ENCODE peak calls at places on chromosomes 16 and 17, in four cellular contexts. B, W, H and E are unnamed samples.

GRCh38 chr16:79843631-79844043 is 243.1 kb upstream of the MAF start:
- DNase-seq in H (no peak), B (no peak), W (no peak), E (peak; percentile 6)

GRCh38 chr16:20944861-20945390 is 44.4 kb downstream of the LYRM1 start:
- DNase-seq in H (peak; percentile 83), W (peak; percentile 38), B (peak; percentile 16), E (peak; percentile 7)

GRCh38 chr16:57406881-57407280 is 2.3 kb downstream of the CCL17 start:
- DNase-seq in W (no peak), H (no peak), B (no peak), E (no peak)

GRCh38 chr17:77476920-77477805 is 336.4 kb downstream of the SEC14L1 start:
- DNase-seq in B (peak; percentile 98), W (peak; percentile 98), H (peak; percentile 59), E (peak; percentile 97)

GRCh38 chr17:57045868-57046671 is 39.0 kb upstream of the AKAP1 start:
- DNase-seq in H (no peak), W (no peak), B (no peak), E (no peak)

GRCh38 chr16:87086575-87086974 is 230.6 kb downstream of the C16orf95 start:
- DNase-seq in W (no peak), H (peak; percentile 82), B (peak; percentile 54), E (no peak)

GRCh38 chr17:1122681-1123396 is 56.9 kb downstream of the ABR start:
- DNase-seq in B (peak; percentile 58), H (peak; percentile 71), W (peak; percentile 60), E (peak; percentile 83)

GRCh38 chr16:51041546-51041945 is 109.5 kb downstream of the SALL1 start:
- DNase-seq in B (no peak), W (no peak), H (no peak), E (no peak)

GRCh38 chr16:6018848-6019489 is 921.4 kb upstream of the EEF2KMT start:
- DNase-seq in W (no peak), B (no peak), H (peak; percentile 14), E (no peak)

GRCh38 chr16:49932943-49933342 is 77.0 kb upstream of the ZNF423 start:
- DNase-seq in B (peak; percentile 11), H (peak; percentile 10), W (no peak), E (peak; percentile 94)

GRCh38 chr17:5555254-5555653 is 29.1 kb downstream of the NLRP1 start:
- DNase-seq in W (peak; percentile 46), H (no peak), B (peak; percentile 83), E (no peak)

GRCh38 chr17:67528751-67529436 is 151.8 kb downstream of the PITPNC1 start:
- DNase-seq in W (peak; percentile 98), H (peak; percentile 86), B (peak; percentile 93), E (peak; percentile 83)

GRCh38 chr16:47815655-47816054 is 340.1 kb downstream of the ABCC12 start:
- DNase-seq in B (no peak), H (no peak), W (peak; percentile 22), E (no peak)

GRCh38 chr17:21302711-21303425 is 18.4 kb downstream of the MAP2K3 start:
- DNase-seq in W (no peak), H (no peak), B (no peak), E (no peak)

GRCh38 chr17:42525221-42525620 is 10.8 kb upstream of the NAGLU start:
- DNase-seq in W (peak; percentile 45), H (no peak), B (peak; percentile 89), E (no peak)

GRCh38 chr17:11814655-11815262 is 182.5 kb downstream of the ZNF18 start:
- DNase-seq in W (no peak), H (no peak), B (no peak), E (no peak)

GRCh38 chr16:1916654-1916990 is 1.6 kb downstream of the HS3ST6 start:
- DNase-seq in B (no peak), H (peak; percentile 52), W (no peak), E (no peak)

GRCh38 chr17:4665027-4665426 is 23.5 kb upstream of the ALOX15 start:
- DNase-seq in H (no peak), B (no peak), W (no peak), E (no peak)

GRCh38 chr17:78471635-78472034 is 93.2 kb downstream of the PGS1 start:
- DNase-seq in B (no peak), W (no peak), H (no peak), E (no peak)

GRCh38 chr17:55418369-55419268 is 3.0 kb downstream of the MMD start:
- DNase-seq in H (no peak), B (no peak), W (no peak), E (no peak)

GRCh38 chr17:4319221-4319620 is 47.3 kb downstream of the UBE2G1 start:
- DNase-seq in H (no peak), B (no peak), W (no peak), E (peak; percentile 22)

GRCh38 chr16:86865866-86866675 is 287.7 kb downstream of the FOXL1 start:
- DNase-seq in B (peak; percentile 44), W (peak; percentile 29), H (no peak), E (no peak)

GRCh38 chr17:50946891-50947843 is 81.0 kb upstream of the TOB1 start:
- DNase-seq in B (no peak), H (no peak), W (no peak), E (no peak)

GRCh38 chr17:50949128-50950001 is 83.2 kb upstream of the TOB1 start:
- DNase-seq in H (no peak), B (no peak), W (no peak), E (no peak)

GRCh38 chr17:50947844-50948514 is 81.8 kb upstream of the TOB1 start:
- DNase-seq in W (no peak), H (no peak), B (no peak), E (no peak)

GRCh38 chr17:50950002-50950877 is 84.1 kb upstream of the TOB1 start:
- DNase-seq in W (peak; percentile 94), B (peak; percentile 84), H (peak; percentile 76), E (peak; percentile 21)

GRCh38 chr17:50948711-50949110 is 82.6 kb upstream of the TOB1 start:
- DNase-seq in B (no peak), W (no peak), H (no peak), E (no peak)
- H3K4me1 ChIP-seq in B (peaks cover 28% of the 10 kb centered on the region), W (peaks cover 62% of the 10 kb centered on the region), H (peaks cover under 1% of the 10 kb centered on the region), E (peaks cover 24% of the 10 kb centered on the region)

GRCh38 chr16:24149102-24149501 is 107.0 kb upstream of the CACNG3 start:
- DNase-seq in W (no peak), B (no peak), H (no peak), E (no peak)
- H2BK5ac ChIP-seq in W (no peak overlapping the region), B (no peak overlapping the region), H (no peak overlapping the region), E (no peak overlapping the region)

GRCh38 chr17:63819585-63820537 is 7.4 kb upstream of the PSMC5 start:
- DNase-seq in W (no peak), B (no peak), H (no peak), E (no peak)

GRCh38 chr17:63820963-63821561 is 6.2 kb upstream of the PSMC5 start:
- DNase-seq in H (no peak), W (no peak), B (no peak), E (no peak)

GRCh38 chr17:63823659-63824331 is 3.4 kb upstream of the PSMC5 start:
- DNase-seq in W (no peak), H (no peak), B (no peak), E (no peak)

GRCh38 chr17:63822537-63822936 is 4.7 kb upstream of the PSMC5 start:
- DNase-seq in W (no peak), H (no peak), B (no peak), E (no peak)

GRCh38 chr17:63821809-63822208 is 5.4 kb upstream of the PSMC5 start:
- DNase-seq in B (no peak), W (no peak), H (no peak), E (no peak)
- H3K23ac ChIP-seq in B (no peak overlapping the region), W (no peak overlapping the region), H (no peak overlapping the region), E (no peak overlapping the region)

GRCh38 chr16:30521476-30521872 is 4.9 kb downstream of the ZNF768 start:
- DNase-seq in B (no peak), H (no peak), W (no peak), E (no peak)
- H3K4me1 ChIP-seq in B (no peaks in the 10 kb centered on the region), H (peaks cover 2% of the 10 kb centered on the region), W (peaks cover 25% of the 10 kb centered on the region), E (no peaks in the 10 kb centered on the region)

DNA sequence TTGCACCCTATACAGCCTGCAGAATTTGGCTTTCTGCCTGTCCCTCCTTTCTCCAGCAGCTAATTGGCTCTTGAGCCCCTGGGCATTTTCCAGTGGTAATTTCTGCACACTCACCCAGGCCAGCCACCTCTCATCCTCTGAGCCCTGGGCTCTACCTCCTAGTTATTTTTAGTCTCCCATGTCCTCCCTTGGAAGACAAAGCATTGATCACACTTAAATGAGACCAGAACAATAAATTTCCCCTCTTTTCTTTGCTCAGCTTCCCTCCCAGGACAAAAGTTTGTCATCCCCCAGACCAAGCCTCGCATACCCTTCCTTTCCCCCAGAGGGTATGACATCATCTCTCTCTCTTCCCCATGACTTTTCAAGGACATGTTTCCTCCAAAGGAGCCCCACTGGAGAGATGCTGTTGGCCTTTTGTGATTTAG is 38.1 kb downstream of the C17orf75 start:
- DNase-seq in H (peak; percentile 51), W (no peak), B (no peak), E (no peak)
- H2BK5ac ChIP-seq in H (no peak overlapping the region), W (no peak overlapping the region), B (no peak overlapping the region), E (no peak overlapping the region)

DNA sequence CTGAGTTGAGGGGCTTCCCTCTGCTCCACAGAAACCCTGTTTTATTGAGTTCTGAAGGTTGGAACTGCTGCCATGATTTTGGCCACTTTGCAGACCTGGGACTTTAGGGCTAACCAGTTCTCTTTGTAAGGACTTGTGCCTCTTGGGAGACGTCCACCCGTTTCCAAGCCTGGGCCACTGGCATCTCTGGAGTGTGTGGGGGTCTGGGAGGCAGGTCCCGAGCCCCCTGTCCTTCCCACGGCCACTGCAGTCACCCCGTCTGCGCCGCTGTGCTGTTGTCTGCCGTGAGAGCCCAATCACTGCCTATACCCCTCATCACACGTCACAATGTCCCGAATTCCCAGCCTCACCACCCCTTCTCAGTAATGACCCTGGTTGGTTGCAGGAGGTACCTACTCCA is 26.0 kb downstream of the STH start:
- DNase-seq in H (no peak), B (no peak), W (no peak), E (no peak)
- H3K23ac ChIP-seq in H (no peak overlapping the region), B (no peak overlapping the region), W (no peak overlapping the region), E (no peak overlapping the region)

DNA sequence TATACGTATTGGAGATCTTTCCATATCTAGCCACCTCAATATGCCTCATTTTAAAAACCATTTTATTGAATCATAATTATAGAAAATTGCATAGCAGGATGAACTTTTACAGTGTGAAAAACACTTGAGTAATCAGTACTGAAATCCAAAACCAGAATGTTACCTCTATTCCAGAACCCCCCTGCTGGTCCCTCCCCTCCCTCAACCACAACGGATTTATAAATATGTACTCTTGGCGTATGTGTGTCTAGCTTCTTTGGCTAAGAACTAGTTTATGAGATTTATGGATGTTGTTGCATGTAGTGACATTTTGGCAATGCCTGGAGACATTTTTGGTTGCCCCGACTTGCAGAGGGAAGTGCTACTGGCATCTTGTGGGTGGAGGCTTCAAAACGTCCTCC is 23.4 kb downstream of the ITPRIPL2 start:
- DNase-seq in W (peak; percentile 45), H (no peak), B (no peak), E (no peak)
- H3K4me1 ChIP-seq in W (peaks cover 13% of the 10 kb centered on the region), H (peaks cover 6% of the 10 kb centered on the region), B (peaks cover 29% of the 10 kb centered on the region), E (peaks cover 7% of the 10 kb centered on the region)